ENCODE peak calls at places on chromosomes 3 and 15, in nine cellular contexts. C is sigmoid colon, M is ovary, V is hepatocyte, K is fibroblast of lung, I is cardiac muscle cell, W is body of pancreas, A is uterus, Z is mammary epithelial cell. R is an unnamed sample. For H3K4me1, the result is how much of the 10 kb centered on the place peaks cover.

GRCh38 chr15:101017041-101017754 is 98.0 kb downstream of the LRRK1 start:
- DNase-seq in C (peak), Z (no peak), W (no peak), M (no peak), V (no peak), K (no peak), A (no peak), I (peak), R (no peak)

GRCh38 chr3:47082519-47082918 is 81.4 kb downstream of the SETD2 start:
- DNase-seq in Z (no peak), C (no peak), W (no peak), I (no peak), K (peak), M (no peak), A (no peak), V (no peak), R (peak)

GRCh38 chr3:123730816-123731215 is 146.0 kb upstream of the HACD2 start:
- DNase-seq in M (no peak), C (no peak), A (no peak), Z (no peak), V (no peak), I (no peak), W (no peak), K (no peak), R (no peak)

GRCh38 chr15:68259883-68260282 is 17.7 kb upstream of the FEM1B start:
- DNase-seq in M (no peak), A (no peak), K (no peak), C (no peak), Z (no peak), W (no peak), I (no peak), V (no peak), R (no peak)

GRCh38 chr3:138049157-138049919 is 39.4 kb downstream of the CLDN18 start:
- DNase-seq in K (peak), A (no peak), I (no peak), Z (no peak), M (no peak), V (no peak), C (no peak), W (no peak), R (peak)

GRCh38 chr15:58931985-58932384 is 1.5 kb downstream of the SLTM start:
- DNase-seq in Z (peak), V (peak), C (no peak), I (peak), K (peak), A (no peak), M (no peak), W (peak), R (peak)

GRCh38 chr15:80072285-80072684 is 12.8 kb downstream of the ZFAND6 start:
- DNase-seq in M (no peak), I (peak), V (peak), W (peak), K (peak), C (no peak), Z (peak), A (no peak), R (peak)

GRCh38 chr3:175590745-175591144 is 731.6 kb downstream of the NAALADL2 start:
- DNase-seq in I (no peak), M (no peak), K (peak), V (no peak), Z (no peak), W (no peak), C (no peak), A (no peak), R (no peak)

GRCh38 chr3:101886626-101887025 is 37.3 kb downstream of the NFKBIZ start:
- DNase-seq in V (no peak), M (no peak), K (no peak), Z (peak), W (no peak), I (no peak), C (no peak), A (no peak), R (no peak)

GRCh38 chr3:64647825-64648224 is 40.0 kb downstream of the ADAMTS9 start:
- DNase-seq in V (no peak), A (no peak), K (no peak), I (no peak), Z (no peak), C (no peak), W (no peak), M (no peak), R (no peak)

GRCh38 chr15:70033529-70034140 is 64.1 kb downstream of the TLE3 start:
- DNase-seq in A (peak), V (no peak), K (peak), I (no peak), W (no peak), Z (peak), M (peak), C (peak), R (peak)

GRCh38 chr3:71288269-71288930 is 295.1 kb downstream of the FOXP1 start:
- DNase-seq in Z (no peak), V (no peak), C (no peak), A (no peak), M (no peak), K (peak), I (no peak), W (no peak), R (peak)

GRCh38 chr3:188421836-188422540 is 268.0 kb downstream of the LPP start:
- DNase-seq in C (no peak), M (no peak), W (peak), V (no peak), A (no peak), Z (no peak), K (no peak), I (no peak), R (no peak)

GRCh38 chr3:18135083-18135814 is 289.9 kb downstream of the SATB1 start:
- DNase-seq in I (no peak), C (no peak), M (no peak), K (peak), A (no peak), Z (peak), V (no peak), W (no peak), R (peak)
- H3K27ac ChIP-seq in I (no peak), C (no peak), M (no peak), K (peak), A (no peak), Z (peak), V (no peak), W (no peak), R (peak)

DNA sequence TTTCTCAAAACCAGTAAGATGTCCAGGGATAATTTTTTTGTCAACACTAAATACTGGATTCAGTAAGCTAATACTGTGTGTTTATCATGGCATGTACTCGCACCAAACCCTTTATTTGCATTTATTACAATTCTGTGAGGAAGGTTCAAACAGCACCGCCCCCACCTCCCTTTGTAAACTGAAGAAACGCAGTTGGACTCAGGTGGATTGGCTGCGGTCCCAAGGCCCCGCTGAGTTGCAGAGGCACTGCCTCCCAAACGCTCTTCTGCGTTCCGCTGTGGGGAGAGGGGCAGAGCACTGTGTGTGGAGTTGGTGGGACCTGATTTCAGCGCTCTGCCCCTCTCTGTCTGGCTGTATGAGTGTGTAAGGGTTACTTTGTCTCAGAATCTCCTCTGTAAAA is 1.2 kb downstream of the RCCD1 start:
- DNase-seq in W (peak), I (no peak), M (peak), V (no peak), C (no peak), K (no peak), Z (no peak), A (no peak), R (no peak)
- H3K4me3 ChIP-seq in W (no peak), I (no peak), M (no peak), V (no peak), C (no peak), K (no peak), Z (no peak), A (peak), R (no peak)

GRCh38 chr3:126345641-126346460 is 11.4 kb downstream of the KLF15 start:
- DNase-seq in A (peak), Z (no peak), W (no peak), M (no peak), I (no peak), K (no peak), V (no peak), C (peak), R (no peak)
- H3K4me1 ChIP-seq in A (under half), Z (under half), W (half or more), M (under half), I (under half), K (under half), V (under half), C (under half), R (under half)

GRCh38 chr3:184081116-184081830 is 15.6 kb upstream of the HTR3E start:
- DNase-seq in I (peak), A (no peak), M (no peak), K (no peak), C (no peak), V (no peak), Z (no peak), W (no peak), R (no peak)

GRCh38 chr3:184082465-184082864 is 14.4 kb upstream of the HTR3E start:
- DNase-seq in C (no peak), K (no peak), I (no peak), W (no peak), Z (no peak), M (no peak), V (no peak), A (no peak), R (no peak)

GRCh38 chr3:184078851-184079250 is 18.0 kb upstream of the HTR3E start:
- DNase-seq in A (no peak), M (no peak), K (peak), I (no peak), Z (no peak), C (no peak), W (no peak), V (no peak), R (peak)

GRCh38 chr3:184085389-184085852 is 11.4 kb upstream of the HTR3E start:
- DNase-seq in W (no peak), I (no peak), K (peak), M (no peak), Z (peak), C (no peak), A (no peak), V (peak), R (no peak)

GRCh38 chr3:184082034-184082433 is 14.8 kb upstream of the HTR3E start:
- DNase-seq in M (no peak), Z (no peak), I (no peak), A (no peak), K (no peak), W (no peak), C (no peak), V (no peak), R (no peak)
- H3K27ac ChIP-seq in M (no peak), Z (no peak), I (no peak), A (no peak), K (no peak), W (no peak), C (no peak), V (no peak), R (no peak)

DNA sequence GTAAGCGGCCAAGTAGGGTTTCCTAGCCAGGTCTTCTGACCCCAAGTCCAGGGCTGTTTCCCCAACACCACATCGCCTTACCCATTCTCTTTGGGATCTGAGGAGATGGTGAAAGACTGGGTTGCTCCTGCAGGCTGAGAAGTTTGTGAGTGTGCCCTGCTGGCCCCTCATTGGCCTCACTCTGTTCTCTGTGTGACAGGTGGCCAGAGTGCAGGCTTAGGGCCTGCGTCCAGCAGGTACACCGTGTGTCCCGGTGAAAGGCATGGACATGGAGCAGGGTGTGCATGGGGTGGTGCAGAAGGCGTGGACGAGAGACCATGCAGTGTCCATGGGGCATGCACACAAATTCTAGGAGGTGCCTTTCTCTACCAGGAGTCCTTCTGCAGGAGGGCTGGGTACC is 91.3 kb downstream of the DGKG start:
- DNase-seq in V (no peak), M (no peak), W (no peak), C (no peak), Z (no peak), K (no peak), A (no peak), I (no peak), R (no peak)
- H3K4me3 ChIP-seq in V (no peak), M (no peak), W (no peak), C (no peak), Z (no peak), K (no peak), A (no peak), I (no peak), R (no peak)

GRCh38 chr15:60798821-60799220 is 319.9 kb upstream of the ICE2 start:
- DNase-seq in M (no peak), Z (peak), W (no peak), C (no peak), V (peak), I (no peak), K (peak), A (no peak), R (peak)
- H3K4me1 ChIP-seq in M (under half), Z (under half), W (under half), C (under half), V (under half), I (under half), K (under half), A (under half), R (under half)

GRCh38 chr15:51878446-51879386 is 49.3 kb downstream of the TMOD3 start:
- DNase-seq in A (no peak), M (no peak), W (no peak), Z (no peak), K (peak), I (no peak), V (peak), C (no peak), R (peak)
- H3K27ac ChIP-seq in A (peak), M (peak), W (peak), Z (peak), K (peak), I (no peak), V (peak), C (peak), R (peak)

GRCh38 chr15:31325976-31326728 is 483 bp upstream of the KLF13 start:
- DNase-seq in V (peak), Z (peak), W (peak), M (peak), K (peak), I (peak), C (peak), A (peak), R (peak)

GRCh38 chr15:31328425-31328998 is 1.9 kb downstream of the KLF13 start:
- DNase-seq in A (no peak), K (peak), I (no peak), M (no peak), W (peak), V (no peak), Z (peak), C (no peak), R (peak)

GRCh38 chr15:31325432-31325975 is 1.1 kb upstream of the KLF13 start:
- DNase-seq in A (peak), C (peak), M (peak), V (peak), K (peak), W (peak), I (peak), Z (no peak), R (no peak)

GRCh38 chr15:31327674-31328424 is 1.2 kb downstream of the KLF13 start:
- DNase-seq in M (peak), C (peak), W (peak), K (peak), V (peak), A (peak), I (peak), Z (peak), R (no peak)

GRCh38 chr15:31326729-31327673 is at the start of gene KLF13:
- DNase-seq in Z (peak), A (no peak), M (no peak), I (no peak), K (peak), C (peak), V (peak), W (peak), R (no peak)
- H3K4me3 ChIP-seq in Z (peak), A (peak), M (peak), I (peak), K (peak), C (peak), V (peak), W (peak), R (peak)

DNA sequence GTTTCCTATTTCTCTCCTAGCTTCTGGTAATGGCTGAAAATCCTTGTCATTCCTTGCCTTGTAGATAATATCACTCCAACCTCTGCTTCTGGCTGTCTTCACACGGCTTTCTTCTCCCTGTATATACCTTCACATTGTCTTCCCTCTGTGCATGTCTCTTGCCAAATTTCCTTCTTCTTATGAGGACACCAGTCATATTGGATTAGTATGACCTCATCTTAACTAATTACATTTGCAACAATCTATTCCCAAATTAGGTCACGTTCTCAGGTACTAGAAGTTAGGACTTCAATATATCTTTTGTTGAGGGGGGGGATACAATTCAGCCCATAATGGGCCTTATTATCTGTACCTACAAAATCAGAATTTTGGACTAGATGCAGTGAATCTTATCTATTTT is 417.4 kb downstream of the PLCL2 start:
- DNase-seq in V (no peak), I (no peak), C (no peak), M (no peak), K (no peak), A (no peak), W (no peak), Z (no peak), R (no peak)
- H3K4me1 ChIP-seq in V (under half), I (under half), C (under half), M (under half), K (under half), A (under half), W (under half), Z (under half), R (under half)

DNA sequence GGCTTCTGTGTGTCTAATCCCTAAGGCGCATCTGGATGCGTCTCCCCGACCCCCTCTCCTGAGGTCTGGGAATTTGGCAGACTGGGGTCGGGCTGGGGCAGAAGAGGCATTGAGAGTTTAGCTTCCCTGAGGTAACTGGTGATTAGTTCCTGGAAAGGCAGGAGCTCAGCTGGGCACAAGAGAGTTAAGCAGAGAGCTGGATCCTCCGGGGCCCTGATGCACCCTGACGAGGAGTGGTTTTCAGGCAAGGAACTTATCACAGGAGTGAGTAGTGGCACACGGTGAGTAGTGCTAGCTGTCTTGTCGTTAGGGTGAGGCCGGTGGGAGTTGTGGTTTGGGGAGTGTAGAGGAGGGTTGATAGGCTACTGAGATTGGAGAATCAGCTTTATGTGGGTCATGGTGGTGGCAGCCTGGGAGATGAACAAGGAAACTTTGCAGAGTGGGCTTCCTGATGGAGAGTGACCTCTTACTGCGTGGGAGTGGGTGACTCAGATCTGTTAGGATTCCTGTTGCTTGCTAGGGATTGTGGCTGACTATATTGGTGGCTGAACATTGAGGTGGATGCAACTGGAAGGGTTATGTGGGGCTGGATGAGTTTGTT is 872 bp downstream of the RAD54L2 start:
- DNase-seq in Z (peak), M (no peak), W (no peak), C (no peak), A (no peak), K (peak), I (peak), V (peak), R (peak)
- H3K27ac ChIP-seq in Z (peak), M (peak), W (peak), C (peak), A (peak), K (peak), I (peak), V (peak), R (peak)